ENCODE peak calls at places on chromosome 10, in four cellular contexts. R, V, I and W are unnamed samples.

GRCh38 chr10:69845574-69846251 is 44.0 kb downstream of the COL13A1 start:
- DNase-seq in I (no peak), V (peak; percentile 28), R (peak; percentile 70), W (no peak)

GRCh38 chr10:27998178-27998953 is 513 bp downstream of the ODAD2 start:
- DNase-seq in V (no peak), R (peak; percentile 16), I (no peak), W (peak; percentile 11)

GRCh38 chr10:116164291-116164690 is 108.7 kb downstream of the GFRA1 start:
- DNase-seq in I (no peak), V (no peak), R (no peak), W (no peak)

GRCh38 chr10:119299531-119299930 is 92.2 kb downstream of the GRK5 start:
- DNase-seq in I (peak; percentile 40), R (no peak), V (no peak), W (no peak)

GRCh38 chr10:35946556-35946955 is 304.5 kb upstream of the FZD8 start:
- DNase-seq in R (no peak), I (no peak), V (no peak), W (no peak)

GRCh38 chr10:131739201-131739600 is 161.6 kb upstream of the PPP2R2D start:
- DNase-seq in I (no peak), R (no peak), V (no peak), W (no peak)

GRCh38 chr10:129853236-129853946 is 110.7 kb downstream of the EBF3 start:
- DNase-seq in V (no peak), R (no peak), I (no peak), W (no peak)

GRCh38 chr10:68792115-68792514 is 35.2 kb upstream of the STOX1 start:
- DNase-seq in R (no peak), V (no peak), I (no peak), W (no peak)

GRCh38 chr10:51937736-51938135 is 238.3 kb upstream of the CSTF2T start:
- DNase-seq in I (no peak), V (peak; percentile 6), R (no peak), W (no peak)

GRCh38 chr10:47047577-47048532 is 136.6 kb downstream of the PTPN20 start:
- DNase-seq in R (peak; percentile 76), I (peak; percentile 80), V (peak; percentile 46), W (peak; percentile 61)

GRCh38 chr10:35335718-35336083 is 608 bp upstream of the CCNY start:
- DNase-seq in R (no peak), V (peak; percentile 28), I (peak; percentile 53), W (no peak)

GRCh38 chr10:79399242-79399831 is 46.1 kb downstream of the ZCCHC24 start:
- DNase-seq in R (peak; percentile 88), V (peak; percentile 53), I (peak; percentile 69), W (no peak)

GRCh38 chr10:33263453-33263852 is 71.0 kb downstream of the NRP1 start:
- DNase-seq in R (no peak), V (peak; percentile 59), I (no peak), W (no peak)

GRCh38 chr10:132654708-132655661 is 117.4 kb downstream of the INPP5A start:
- DNase-seq in V (peak; percentile 30), R (peak; percentile 44), I (peak; percentile 71), W (peak; percentile 35)

GRCh38 chr10:132101529-132101928 is 35.8 kb downstream of the JAKMIP3 start:
- DNase-seq in I (peak; percentile 10), R (no peak), V (no peak), W (no peak)

GRCh38 chr10:34661580-34661979 is 153.5 kb downstream of the PARD3 start:
- DNase-seq in V (no peak), R (no peak), I (no peak), W (no peak)

GRCh38 chr10:93288679-93289634 is 193.2 kb downstream of the MYOF start:
- DNase-seq in R (peak; percentile 51), I (peak; percentile 65), V (peak; percentile 70), W (peak; percentile 33)

GRCh38 chr10:47030191-47030698 is 119.0 kb downstream of the PTPN20 start:
- DNase-seq in V (no peak), I (peak; percentile 39), R (peak; percentile 52), W (no peak)

GRCh38 chr10:34080485-34081346 is 734.4 kb downstream of the PARD3 start:
- DNase-seq in I (no peak), V (no peak), R (peak; percentile 56), W (no peak)

GRCh38 chr10:96548589-96548988 is 34.9 kb upstream of the TLL2 start:
- DNase-seq in V (no peak), R (peak; percentile 27), I (no peak), W (no peak)

GRCh38 chr10:125797999-125798662 is 22.5 kb upstream of the MMP21 start:
- DNase-seq in I (no peak), R (no peak), V (no peak), W (no peak)

GRCh38 chr10:87095241-87095945 is 387 bp downstream of the SHLD2 start:
- DNase-seq in I (peak; percentile 85), V (peak; percentile 86), R (peak; percentile 90), W (peak; percentile 79)

GRCh38 chr10:116771101-116771705 is 28.8 kb upstream of the HSPA12A start:
- DNase-seq in I (no peak), V (peak; percentile 91), R (peak; percentile 79), W (no peak)

GRCh38 chr10:65394898-65395297 is 1530.9 kb upstream of the LRRTM3 start:
- DNase-seq in V (peak; percentile 80), R (no peak), I (no peak), W (no peak)

GRCh38 chr10:129397198-129397974 is 69.7 kb upstream of the MGMT start:
- DNase-seq in V (no peak), R (no peak), I (no peak), W (no peak)

GRCh38 chr10:97981816-97982215 is 48.6 kb downstream of the CRTAC1 start:
- DNase-seq in I (no peak), V (no peak), R (no peak), W (no peak)

GRCh38 chr10:97975598-97975997 is 54.8 kb downstream of the CRTAC1 start:
- DNase-seq in V (no peak), R (no peak), I (no peak), W (no peak)

GRCh38 chr10:97974526-97975525 is 55.6 kb downstream of the CRTAC1 start:
- DNase-seq in V (no peak), R (no peak), I (no peak), W (no peak)

GRCh38 chr10:97974108-97974507 is 56.3 kb downstream of the CRTAC1 start:
- DNase-seq in I (no peak), V (no peak), R (no peak), W (no peak)

DNA sequence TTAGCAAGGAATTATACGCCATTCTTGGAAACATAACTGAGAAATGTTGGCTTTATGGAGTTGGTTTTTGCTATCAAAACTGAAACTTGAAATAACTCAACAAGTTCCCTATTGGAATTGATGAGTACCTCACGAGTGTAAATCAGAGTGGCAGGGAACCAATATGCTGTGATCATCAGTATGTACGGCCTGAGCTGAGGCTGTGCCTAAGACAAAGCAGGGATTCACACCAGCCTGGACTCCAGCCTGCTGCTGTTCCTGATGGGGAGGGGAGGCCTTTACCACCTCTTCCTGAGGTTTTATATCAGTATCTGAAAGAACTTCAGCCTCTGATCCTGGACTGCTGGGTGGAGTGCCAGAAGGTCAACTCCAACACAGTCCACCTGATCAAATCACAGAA is 52.7 kb downstream of the CRTAC1 start:
- DNase-seq in V (no peak), I (no peak), R (no peak), W (no peak)
- H3K27me3 ChIP-seq in V (peaks cover 15% of the 10 kb centered on the region), I (no peaks in the 10 kb centered on the region), R (peaks cover 15% of the 10 kb centered on the region), W (peaks cover 5% of the 10 kb centered on the region)

GRCh38 chr10:91022390-91022789 is 101.5 kb upstream of the ANKRD1 start:
- DNase-seq in V (no peak), I (no peak), R (no peak), W (no peak)

GRCh38 chr10:91022924-91023707 is 102.2 kb upstream of the ANKRD1 start:
- DNase-seq in I (no peak), R (no peak), V (peak; percentile 33), W (no peak)

GRCh38 chr10:91024541-91024940 is 103.7 kb upstream of the ANKRD1 start:
- DNase-seq in V (no peak), R (no peak), I (no peak), W (no peak)

DNA sequence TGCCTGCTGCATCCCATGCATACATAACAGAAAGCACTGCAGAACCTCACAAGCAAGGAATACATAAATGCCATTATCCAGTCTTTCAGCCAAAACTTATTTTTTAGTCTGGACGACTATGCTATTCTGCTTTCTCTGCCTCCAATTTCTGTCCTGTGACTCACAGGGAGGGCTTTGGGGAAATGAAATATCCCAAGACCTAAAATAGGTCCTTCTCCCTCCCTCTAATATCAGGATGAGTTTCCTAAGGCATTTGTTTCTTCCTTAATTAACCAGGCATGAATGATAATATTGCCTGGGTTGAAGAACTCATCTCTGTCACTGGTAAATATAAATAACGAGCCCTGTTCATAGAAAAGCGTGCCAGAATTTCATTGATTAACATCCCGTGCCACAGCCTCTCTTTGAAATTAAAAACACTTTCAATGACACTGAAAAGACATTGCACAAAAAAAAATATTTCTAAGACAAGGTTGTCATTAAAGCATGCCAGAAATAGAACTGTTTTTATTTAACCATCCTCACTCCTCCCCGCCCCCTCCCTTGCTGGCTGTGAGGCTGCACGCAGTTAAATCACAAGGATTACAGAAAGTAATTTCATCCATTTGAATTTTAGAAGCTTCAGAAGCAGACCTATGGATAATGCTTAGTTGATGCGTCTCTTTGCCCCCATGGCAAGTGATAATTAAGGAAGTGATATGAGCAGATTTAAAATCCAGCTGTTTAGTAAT is 103.0 kb upstream of the ANKRD1 start:
- DNase-seq in V (no peak), R (no peak), I (no peak), W (no peak)
- H3K27ac ChIP-seq in V (no peak overlapping the region), R (peak overlapping the region; percentile 46), I (no peak overlapping the region), W (no peak overlapping the region)

DNA sequence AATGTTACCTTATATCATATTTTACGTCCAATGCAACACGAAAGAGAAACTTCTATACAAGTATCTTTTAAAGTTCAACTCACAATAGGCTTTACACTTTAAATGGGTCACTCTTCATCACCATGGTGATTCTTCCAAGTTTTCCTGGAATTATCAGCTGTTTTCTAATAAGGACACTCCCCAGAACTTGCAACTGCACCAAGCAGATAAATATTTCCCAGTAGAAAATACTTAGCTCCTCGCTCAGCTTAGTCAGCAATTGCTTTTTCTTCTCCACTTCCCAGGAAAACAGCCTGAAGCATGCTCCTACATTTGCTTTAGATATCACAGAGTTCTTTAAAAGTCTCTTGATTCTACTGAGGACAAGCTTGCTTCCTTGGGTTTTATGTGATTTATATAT is 25.7 kb upstream of the ADD3 start:
- DNase-seq in V (no peak), I (no peak), R (no peak), W (no peak)
- H3K4me3 ChIP-seq in V (no peak overlapping the region), I (no peak overlapping the region), R (no peak overlapping the region), W (no peak overlapping the region)

GRCh38 chr10:74674892-74675291 is 151.5 kb upstream of the KAT6B start:
- DNase-seq in I (no peak), R (no peak), V (no peak), W (no peak)
- H3K27me3 ChIP-seq in I (no peaks in the 10 kb centered on the region), R (no peaks in the 10 kb centered on the region), V (no peaks in the 10 kb centered on the region), W (no peaks in the 10 kb centered on the region)